ENCODE peak calls at places on chromosomes 5 and 9, in eight cellular contexts. One of them, this sample, is unnamed.

GRCh38 chr9:87950765-87951488 is 23.4 kb downstream of the CDK20 start:
- DNase-seq in GM12891: no peak
- DNase-seq in transverse colon: no peak
- DNase-seq in A172: peak
- DNase-seq in activated T-cell treated with anti-CD3 and anti-CD28 coated beads for 1 hour: no peak
- DNase-seq in stimulated activated naive CD8-positive, alpha-beta T cell treated with anti-CD3 and anti-CD28 coated beads, Interleukin-15, Interleukin-2, amounts not matched to agents 100 U/mL and 50 U/mL, for 24 hours: no peak
- DNase-seq in SK-N-SH: peak
- DNase-seq in stimulated activated CD8-positive, alpha-beta memory T cell treated with anti-CD3 and anti-CD28 coated beads, Interleukin-7, amount 100 ng/mL, for 1 hour: no peak
- DNase-seq in this sample: peak

GRCh38 chr5:149496166-149496565 is 55.1 kb downstream of the CSNK1A1 start:
- DNase-seq in stimulated activated naive CD8-positive, alpha-beta T cell treated with anti-CD3 and anti-CD28 coated beads, Interleukin-15, Interleukin-2, amounts not matched to agents 100 U/mL and 50 U/mL, for 24 hours: no peak
- DNase-seq in stimulated activated CD8-positive, alpha-beta memory T cell treated with anti-CD3 and anti-CD28 coated beads, Interleukin-7, amount 100 ng/mL, for 1 hour: no peak
- DNase-seq in SK-N-SH: no peak
- DNase-seq in activated T-cell treated with anti-CD3 and anti-CD28 coated beads for 1 hour: no peak
- DNase-seq in A172: no peak
- DNase-seq in GM12891: no peak
- DNase-seq in transverse colon: no peak
- DNase-seq in this sample: no peak

GRCh38 chr9:89662718-89663246 is 58.0 kb downstream of the GADD45G start:
- DNase-seq in stimulated activated naive CD8-positive, alpha-beta T cell treated with anti-CD3 and anti-CD28 coated beads, Interleukin-15, Interleukin-2, amounts not matched to agents 100 U/mL and 50 U/mL, for 24 hours: no peak
- DNase-seq in SK-N-SH: no peak
- DNase-seq in A172: no peak
- DNase-seq in GM12891: no peak
- DNase-seq in activated T-cell treated with anti-CD3 and anti-CD28 coated beads for 1 hour: no peak
- DNase-seq in transverse colon: no peak
- DNase-seq in stimulated activated CD8-positive, alpha-beta memory T cell treated with anti-CD3 and anti-CD28 coated beads, Interleukin-7, amount 100 ng/mL, for 1 hour: no peak
- DNase-seq in this sample: no peak

GRCh38 chr5:16412556-16412955 is 53.0 kb downstream of the ZNF622 start:
- DNase-seq in activated T-cell treated with anti-CD3 and anti-CD28 coated beads for 1 hour: no peak
- DNase-seq in stimulated activated naive CD8-positive, alpha-beta T cell treated with anti-CD3 and anti-CD28 coated beads, Interleukin-15, Interleukin-2, amounts not matched to agents 100 U/mL and 50 U/mL, for 24 hours: no peak
- DNase-seq in A172: no peak
- DNase-seq in SK-N-SH: no peak
- DNase-seq in stimulated activated CD8-positive, alpha-beta memory T cell treated with anti-CD3 and anti-CD28 coated beads, Interleukin-7, amount 100 ng/mL, for 1 hour: no peak
- DNase-seq in transverse colon: no peak
- DNase-seq in GM12891: no peak
- DNase-seq in this sample: no peak

GRCh38 chr9:91714020-91714721 is 235.9 kb downstream of the ROR2 start:
- DNase-seq in stimulated activated naive CD8-positive, alpha-beta T cell treated with anti-CD3 and anti-CD28 coated beads, Interleukin-15, Interleukin-2, amounts not matched to agents 100 U/mL and 50 U/mL, for 24 hours: peak
- DNase-seq in SK-N-SH: peak
- DNase-seq in transverse colon: peak
- DNase-seq in activated T-cell treated with anti-CD3 and anti-CD28 coated beads for 1 hour: no peak
- DNase-seq in GM12891: no peak
- DNase-seq in A172: peak
- DNase-seq in stimulated activated CD8-positive, alpha-beta memory T cell treated with anti-CD3 and anti-CD28 coated beads, Interleukin-7, amount 100 ng/mL, for 1 hour: no peak
- DNase-seq in this sample: peak

GRCh38 chr9:110752766-110753165 is 84.2 kb downstream of the MUSK start:
- DNase-seq in stimulated activated CD8-positive, alpha-beta memory T cell treated with anti-CD3 and anti-CD28 coated beads, Interleukin-7, amount 100 ng/mL, for 1 hour: no peak
- DNase-seq in stimulated activated naive CD8-positive, alpha-beta T cell treated with anti-CD3 and anti-CD28 coated beads, Interleukin-15, Interleukin-2, amounts not matched to agents 100 U/mL and 50 U/mL, for 24 hours: no peak
- DNase-seq in A172: peak
- DNase-seq in GM12891: no peak
- DNase-seq in activated T-cell treated with anti-CD3 and anti-CD28 coated beads for 1 hour: no peak
- DNase-seq in transverse colon: no peak
- DNase-seq in SK-N-SH: no peak
- DNase-seq in this sample: peak

GRCh38 chr5:40436535-40437237 is 243.0 kb upstream of the PTGER4 start:
- DNase-seq in stimulated activated CD8-positive, alpha-beta memory T cell treated with anti-CD3 and anti-CD28 coated beads, Interleukin-7, amount 100 ng/mL, for 1 hour: no peak
- DNase-seq in transverse colon: no peak
- DNase-seq in SK-N-SH: no peak
- DNase-seq in GM12891: no peak
- DNase-seq in stimulated activated naive CD8-positive, alpha-beta T cell treated with anti-CD3 and anti-CD28 coated beads, Interleukin-15, Interleukin-2, amounts not matched to agents 100 U/mL and 50 U/mL, for 24 hours: peak
- DNase-seq in activated T-cell treated with anti-CD3 and anti-CD28 coated beads for 1 hour: peak
- DNase-seq in A172: no peak
- DNase-seq in this sample: no peak

GRCh38 chr5:178576591-178577351 is 13.4 kb downstream of the COL23A1 start:
- DNase-seq in A172: no peak
- DNase-seq in GM12891: no peak
- DNase-seq in stimulated activated naive CD8-positive, alpha-beta T cell treated with anti-CD3 and anti-CD28 coated beads, Interleukin-15, Interleukin-2, amounts not matched to agents 100 U/mL and 50 U/mL, for 24 hours: no peak
- DNase-seq in stimulated activated CD8-positive, alpha-beta memory T cell treated with anti-CD3 and anti-CD28 coated beads, Interleukin-7, amount 100 ng/mL, for 1 hour: no peak
- DNase-seq in transverse colon: no peak
- DNase-seq in activated T-cell treated with anti-CD3 and anti-CD28 coated beads for 1 hour: no peak
- DNase-seq in SK-N-SH: no peak
- DNase-seq in this sample: no peak

GRCh38 chr5:75965292-75965691 is 117.9 kb upstream of the SV2C start:
- DNase-seq in SK-N-SH: no peak
- DNase-seq in A172: no peak
- DNase-seq in stimulated activated CD8-positive, alpha-beta memory T cell treated with anti-CD3 and anti-CD28 coated beads, Interleukin-7, amount 100 ng/mL, for 1 hour: no peak
- DNase-seq in activated T-cell treated with anti-CD3 and anti-CD28 coated beads for 1 hour: no peak
- DNase-seq in transverse colon: no peak
- DNase-seq in GM12891: no peak
- DNase-seq in stimulated activated naive CD8-positive, alpha-beta T cell treated with anti-CD3 and anti-CD28 coated beads, Interleukin-15, Interleukin-2, amounts not matched to agents 100 U/mL and 50 U/mL, for 24 hours: no peak
- DNase-seq in this sample: no peak

GRCh38 chr5:151454166-151454565 is 6.8 kb downstream of the SLC36A1 start:
- DNase-seq in A172: no peak
- DNase-seq in SK-N-SH: no peak
- DNase-seq in stimulated activated naive CD8-positive, alpha-beta T cell treated with anti-CD3 and anti-CD28 coated beads, Interleukin-15, Interleukin-2, amounts not matched to agents 100 U/mL and 50 U/mL, for 24 hours: no peak
- DNase-seq in transverse colon: peak
- DNase-seq in activated T-cell treated with anti-CD3 and anti-CD28 coated beads for 1 hour: no peak
- DNase-seq in stimulated activated CD8-positive, alpha-beta memory T cell treated with anti-CD3 and anti-CD28 coated beads, Interleukin-7, amount 100 ng/mL, for 1 hour: no peak
- DNase-seq in GM12891: no peak
- DNase-seq in this sample: no peak

GRCh38 chr9:132146015-132146414 is 15.8 kb upstream of the NTNG2 start:
- DNase-seq in stimulated activated naive CD8-positive, alpha-beta T cell treated with anti-CD3 and anti-CD28 coated beads, Interleukin-15, Interleukin-2, amounts not matched to agents 100 U/mL and 50 U/mL, for 24 hours: no peak
- DNase-seq in activated T-cell treated with anti-CD3 and anti-CD28 coated beads for 1 hour: no peak
- DNase-seq in A172: no peak
- DNase-seq in stimulated activated CD8-positive, alpha-beta memory T cell treated with anti-CD3 and anti-CD28 coated beads, Interleukin-7, amount 100 ng/mL, for 1 hour: no peak
- DNase-seq in GM12891: no peak
- DNase-seq in transverse colon: no peak
- DNase-seq in SK-N-SH: no peak
- DNase-seq in this sample: no peak

GRCh38 chr9:131112374-131113159 is 12.8 kb upstream of the NUP214 start:
- DNase-seq in stimulated activated naive CD8-positive, alpha-beta T cell treated with anti-CD3 and anti-CD28 coated beads, Interleukin-15, Interleukin-2, amounts not matched to agents 100 U/mL and 50 U/mL, for 24 hours: no peak
- DNase-seq in SK-N-SH: no peak
- DNase-seq in stimulated activated CD8-positive, alpha-beta memory T cell treated with anti-CD3 and anti-CD28 coated beads, Interleukin-7, amount 100 ng/mL, for 1 hour: no peak
- DNase-seq in GM12891: peak
- DNase-seq in activated T-cell treated with anti-CD3 and anti-CD28 coated beads for 1 hour: no peak
- DNase-seq in A172: no peak
- DNase-seq in transverse colon: no peak
- DNase-seq in this sample: no peak

GRCh38 chr9:34576943-34577634 is 12.4 kb downstream of the CNTFR start:
- DNase-seq in stimulated activated CD8-positive, alpha-beta memory T cell treated with anti-CD3 and anti-CD28 coated beads, Interleukin-7, amount 100 ng/mL, for 1 hour: no peak
- DNase-seq in A172: no peak
- DNase-seq in activated T-cell treated with anti-CD3 and anti-CD28 coated beads for 1 hour: no peak
- DNase-seq in stimulated activated naive CD8-positive, alpha-beta T cell treated with anti-CD3 and anti-CD28 coated beads, Interleukin-15, Interleukin-2, amounts not matched to agents 100 U/mL and 50 U/mL, for 24 hours: no peak
- DNase-seq in transverse colon: no peak
- DNase-seq in GM12891: no peak
- DNase-seq in SK-N-SH: peak
- DNase-seq in this sample: no peak

GRCh38 chr5:132294728-132295504 is 722 bp downstream of the SLC22A4 start:
- DNase-seq in A172: peak
- DNase-seq in activated T-cell treated with anti-CD3 and anti-CD28 coated beads for 1 hour: peak
- DNase-seq in transverse colon: peak
- DNase-seq in stimulated activated naive CD8-positive, alpha-beta T cell treated with anti-CD3 and anti-CD28 coated beads, Interleukin-15, Interleukin-2, amounts not matched to agents 100 U/mL and 50 U/mL, for 24 hours: peak
- DNase-seq in stimulated activated CD8-positive, alpha-beta memory T cell treated with anti-CD3 and anti-CD28 coated beads, Interleukin-7, amount 100 ng/mL, for 1 hour: peak
- DNase-seq in GM12891: no peak
- DNase-seq in SK-N-SH: no peak
- DNase-seq in this sample: peak

GRCh38 chr5:142201471-142201887 is 92.9 kb downstream of the NDFIP1 start:
- DNase-seq in SK-N-SH: no peak
- DNase-seq in stimulated activated naive CD8-positive, alpha-beta T cell treated with anti-CD3 and anti-CD28 coated beads, Interleukin-15, Interleukin-2, amounts not matched to agents 100 U/mL and 50 U/mL, for 24 hours: no peak
- DNase-seq in transverse colon: no peak
- DNase-seq in GM12891: no peak
- DNase-seq in stimulated activated CD8-positive, alpha-beta memory T cell treated with anti-CD3 and anti-CD28 coated beads, Interleukin-7, amount 100 ng/mL, for 1 hour: no peak
- DNase-seq in A172: peak
- DNase-seq in activated T-cell treated with anti-CD3 and anti-CD28 coated beads for 1 hour: no peak
- DNase-seq in this sample: peak

GRCh38 chr5:171774418-171774817 is 11.2 kb upstream of the SMIM23 start:
- DNase-seq in transverse colon: no peak
- DNase-seq in A172: no peak
- DNase-seq in activated T-cell treated with anti-CD3 and anti-CD28 coated beads for 1 hour: no peak
- DNase-seq in stimulated activated naive CD8-positive, alpha-beta T cell treated with anti-CD3 and anti-CD28 coated beads, Interleukin-15, Interleukin-2, amounts not matched to agents 100 U/mL and 50 U/mL, for 24 hours: no peak
- DNase-seq in stimulated activated CD8-positive, alpha-beta memory T cell treated with anti-CD3 and anti-CD28 coated beads, Interleukin-7, amount 100 ng/mL, for 1 hour: no peak
- DNase-seq in GM12891: no peak
- DNase-seq in SK-N-SH: no peak
- DNase-seq in this sample: no peak

GRCh38 chr9:28970241-28970654 is 1397.0 kb upstream of the C9orf72 start:
- DNase-seq in stimulated activated CD8-positive, alpha-beta memory T cell treated with anti-CD3 and anti-CD28 coated beads, Interleukin-7, amount 100 ng/mL, for 1 hour: no peak
- DNase-seq in SK-N-SH: no peak
- DNase-seq in A172: no peak
- DNase-seq in activated T-cell treated with anti-CD3 and anti-CD28 coated beads for 1 hour: no peak
- DNase-seq in stimulated activated naive CD8-positive, alpha-beta T cell treated with anti-CD3 and anti-CD28 coated beads, Interleukin-15, Interleukin-2, amounts not matched to agents 100 U/mL and 50 U/mL, for 24 hours: no peak
- DNase-seq in transverse colon: no peak
- DNase-seq in GM12891: no peak
- DNase-seq in this sample: no peak

GRCh38 chr5:7397005-7397546 is 1.1 kb downstream of the ADCY2 start:
- DNase-seq in activated T-cell treated with anti-CD3 and anti-CD28 coated beads for 1 hour: no peak
- DNase-seq in stimulated activated naive CD8-positive, alpha-beta T cell treated with anti-CD3 and anti-CD28 coated beads, Interleukin-15, Interleukin-2, amounts not matched to agents 100 U/mL and 50 U/mL, for 24 hours: no peak
- DNase-seq in A172: no peak
- DNase-seq in GM12891: no peak
- DNase-seq in transverse colon: no peak
- DNase-seq in SK-N-SH: no peak
- DNase-seq in stimulated activated CD8-positive, alpha-beta memory T cell treated with anti-CD3 and anti-CD28 coated beads, Interleukin-7, amount 100 ng/mL, for 1 hour: no peak
- DNase-seq in this sample: no peak

GRCh38 chr9:127717766-127718165 is 1.9 kb downstream of the TTC16 start:
- DNase-seq in transverse colon: no peak
- DNase-seq in A172: no peak
- DNase-seq in stimulated activated naive CD8-positive, alpha-beta T cell treated with anti-CD3 and anti-CD28 coated beads, Interleukin-15, Interleukin-2, amounts not matched to agents 100 U/mL and 50 U/mL, for 24 hours: no peak
- DNase-seq in GM12891: no peak
- DNase-seq in SK-N-SH: no peak
- DNase-seq in activated T-cell treated with anti-CD3 and anti-CD28 coated beads for 1 hour: no peak
- DNase-seq in stimulated activated CD8-positive, alpha-beta memory T cell treated with anti-CD3 and anti-CD28 coated beads, Interleukin-7, amount 100 ng/mL, for 1 hour: no peak
- DNase-seq in this sample: no peak

GRCh38 chr5:106321242-106321641 is 1349.5 kb downstream of the EFNA5 start:
- DNase-seq in activated T-cell treated with anti-CD3 and anti-CD28 coated beads for 1 hour: no peak
- DNase-seq in stimulated activated CD8-positive, alpha-beta memory T cell treated with anti-CD3 and anti-CD28 coated beads, Interleukin-7, amount 100 ng/mL, for 1 hour: no peak
- DNase-seq in stimulated activated naive CD8-positive, alpha-beta T cell treated with anti-CD3 and anti-CD28 coated beads, Interleukin-15, Interleukin-2, amounts not matched to agents 100 U/mL and 50 U/mL, for 24 hours: no peak
- DNase-seq in A172: peak
- DNase-seq in GM12891: no peak
- DNase-seq in SK-N-SH: no peak
- DNase-seq in transverse colon: no peak
- DNase-seq in this sample: peak

GRCh38 chr5:142215915-142216681 is 107.5 kb downstream of the NDFIP1 start:
- DNase-seq in activated T-cell treated with anti-CD3 and anti-CD28 coated beads for 1 hour: no peak
- DNase-seq in stimulated activated naive CD8-positive, alpha-beta T cell treated with anti-CD3 and anti-CD28 coated beads, Interleukin-15, Interleukin-2, amounts not matched to agents 100 U/mL and 50 U/mL, for 24 hours: no peak
- DNase-seq in A172: peak
- DNase-seq in SK-N-SH: no peak
- DNase-seq in GM12891: no peak
- DNase-seq in transverse colon: peak
- DNase-seq in stimulated activated CD8-positive, alpha-beta memory T cell treated with anti-CD3 and anti-CD28 coated beads, Interleukin-7, amount 100 ng/mL, for 1 hour: no peak
- DNase-seq in this sample: peak

GRCh38 chr5:169767938-169768337 is 130.9 kb downstream of the DOCK2 start:
- DNase-seq in stimulated activated CD8-positive, alpha-beta memory T cell treated with anti-CD3 and anti-CD28 coated beads, Interleukin-7, amount 100 ng/mL, for 1 hour: no peak
- DNase-seq in activated T-cell treated with anti-CD3 and anti-CD28 coated beads for 1 hour: no peak
- DNase-seq in GM12891: no peak
- DNase-seq in transverse colon: no peak
- DNase-seq in SK-N-SH: peak
- DNase-seq in stimulated activated naive CD8-positive, alpha-beta T cell treated with anti-CD3 and anti-CD28 coated beads, Interleukin-15, Interleukin-2, amounts not matched to agents 100 U/mL and 50 U/mL, for 24 hours: no peak
- DNase-seq in A172: no peak
- DNase-seq in this sample: no peak

GRCh38 chr9:86667307-86667706 is 280.0 kb downstream of the GAS1 start:
- DNase-seq in SK-N-SH: no peak
- DNase-seq in GM12891: no peak
- DNase-seq in stimulated activated CD8-positive, alpha-beta memory T cell treated with anti-CD3 and anti-CD28 coated beads, Interleukin-7, amount 100 ng/mL, for 1 hour: no peak
- DNase-seq in transverse colon: no peak
- DNase-seq in activated T-cell treated with anti-CD3 and anti-CD28 coated beads for 1 hour: no peak
- DNase-seq in stimulated activated naive CD8-positive, alpha-beta T cell treated with anti-CD3 and anti-CD28 coated beads, Interleukin-15, Interleukin-2, amounts not matched to agents 100 U/mL and 50 U/mL, for 24 hours: peak
- DNase-seq in A172: peak
- DNase-seq in this sample: no peak

GRCh38 chr5:76691470-76692273 is 24.3 kb upstream of the F2R start:
- DNase-seq in stimulated activated CD8-positive, alpha-beta memory T cell treated with anti-CD3 and anti-CD28 coated beads, Interleukin-7, amount 100 ng/mL, for 1 hour: no peak
- DNase-seq in GM12891: no peak
- DNase-seq in stimulated activated naive CD8-positive, alpha-beta T cell treated with anti-CD3 and anti-CD28 coated beads, Interleukin-15, Interleukin-2, amounts not matched to agents 100 U/mL and 50 U/mL, for 24 hours: no peak
- DNase-seq in A172: peak
- DNase-seq in SK-N-SH: no peak
- DNase-seq in transverse colon: no peak
- DNase-seq in activated T-cell treated with anti-CD3 and anti-CD28 coated beads for 1 hour: no peak
- DNase-seq in this sample: peak

GRCh38 chr5:40680741-40681350 is 1.1 kb downstream of the PTGER4 start:
- DNase-seq in A172: no peak
- DNase-seq in GM12891: peak
- DNase-seq in transverse colon: peak
- DNase-seq in stimulated activated naive CD8-positive, alpha-beta T cell treated with anti-CD3 and anti-CD28 coated beads, Interleukin-15, Interleukin-2, amounts not matched to agents 100 U/mL and 50 U/mL, for 24 hours: peak
- DNase-seq in activated T-cell treated with anti-CD3 and anti-CD28 coated beads for 1 hour: peak
- DNase-seq in stimulated activated CD8-positive, alpha-beta memory T cell treated with anti-CD3 and anti-CD28 coated beads, Interleukin-7, amount 100 ng/mL, for 1 hour: peak
- DNase-seq in SK-N-SH: peak
- DNase-seq in this sample: no peak

GRCh38 chr9:120926397-120926928 is at the start of gene TRAF1:
- DNase-seq in stimulated activated naive CD8-positive, alpha-beta T cell treated with anti-CD3 and anti-CD28 coated beads, Interleukin-15, Interleukin-2, amounts not matched to agents 100 U/mL and 50 U/mL, for 24 hours: peak
- DNase-seq in stimulated activated CD8-positive, alpha-beta memory T cell treated with anti-CD3 and anti-CD28 coated beads, Interleukin-7, amount 100 ng/mL, for 1 hour: no peak
- DNase-seq in A172: peak
- DNase-seq in transverse colon: no peak
- DNase-seq in GM12891: no peak
- DNase-seq in activated T-cell treated with anti-CD3 and anti-CD28 coated beads for 1 hour: peak
- DNase-seq in SK-N-SH: no peak
- DNase-seq in this sample: no peak

GRCh38 chr5:37720550-37720952 is 119.3 kb downstream of the GDNF start:
- DNase-seq in activated T-cell treated with anti-CD3 and anti-CD28 coated beads for 1 hour: no peak
- DNase-seq in transverse colon: no peak
- DNase-seq in SK-N-SH: peak
- DNase-seq in A172: no peak
- DNase-seq in stimulated activated CD8-positive, alpha-beta memory T cell treated with anti-CD3 and anti-CD28 coated beads, Interleukin-7, amount 100 ng/mL, for 1 hour: no peak
- DNase-seq in stimulated activated naive CD8-positive, alpha-beta T cell treated with anti-CD3 and anti-CD28 coated beads, Interleukin-15, Interleukin-2, amounts not matched to agents 100 U/mL and 50 U/mL, for 24 hours: no peak
- DNase-seq in GM12891: no peak
- DNase-seq in this sample: no peak

GRCh38 chr9:138120511-138121437 is 243.2 kb downstream of the CACNA1B start:
- DNase-seq in stimulated activated naive CD8-positive, alpha-beta T cell treated with anti-CD3 and anti-CD28 coated beads, Interleukin-15, Interleukin-2, amounts not matched to agents 100 U/mL and 50 U/mL, for 24 hours: no peak
- DNase-seq in SK-N-SH: no peak
- DNase-seq in stimulated activated CD8-positive, alpha-beta memory T cell treated with anti-CD3 and anti-CD28 coated beads, Interleukin-7, amount 100 ng/mL, for 1 hour: no peak
- DNase-seq in transverse colon: no peak
- DNase-seq in activated T-cell treated with anti-CD3 and anti-CD28 coated beads for 1 hour: no peak
- DNase-seq in A172: no peak
- DNase-seq in GM12891: no peak
- DNase-seq in this sample: no peak

GRCh38 chr5:55600536-55601208 is 65.9 kb upstream of the PLPP1 start:
- DNase-seq in SK-N-SH: peak
- DNase-seq in transverse colon: no peak
- DNase-seq in activated T-cell treated with anti-CD3 and anti-CD28 coated beads for 1 hour: no peak
- DNase-seq in stimulated activated CD8-positive, alpha-beta memory T cell treated with anti-CD3 and anti-CD28 coated beads, Interleukin-7, amount 100 ng/mL, for 1 hour: no peak
- DNase-seq in stimulated activated naive CD8-positive, alpha-beta T cell treated with anti-CD3 and anti-CD28 coated beads, Interleukin-15, Interleukin-2, amounts not matched to agents 100 U/mL and 50 U/mL, for 24 hours: no peak
- DNase-seq in A172: peak
- DNase-seq in GM12891: peak
- DNase-seq in this sample: peak

GRCh38 chr5:160770718-160771117 is 81.3 kb downstream of the ATP10B start:
- DNase-seq in GM12891: no peak
- DNase-seq in transverse colon: no peak
- DNase-seq in stimulated activated naive CD8-positive, alpha-beta T cell treated with anti-CD3 and anti-CD28 coated beads, Interleukin-15, Interleukin-2, amounts not matched to agents 100 U/mL and 50 U/mL, for 24 hours: no peak
- DNase-seq in stimulated activated CD8-positive, alpha-beta memory T cell treated with anti-CD3 and anti-CD28 coated beads, Interleukin-7, amount 100 ng/mL, for 1 hour: no peak
- DNase-seq in activated T-cell treated with anti-CD3 and anti-CD28 coated beads for 1 hour: no peak
- DNase-seq in SK-N-SH: no peak
- DNase-seq in A172: no peak
- DNase-seq in this sample: no peak

GRCh38 chr5:17880869-17881268 is 246.6 kb downstream of the TAF11L14 start:
- DNase-seq in activated T-cell treated with anti-CD3 and anti-CD28 coated beads for 1 hour: no peak
- DNase-seq in stimulated activated naive CD8-positive, alpha-beta T cell treated with anti-CD3 and anti-CD28 coated beads, Interleukin-15, Interleukin-2, amounts not matched to agents 100 U/mL and 50 U/mL, for 24 hours: no peak
- DNase-seq in stimulated activated CD8-positive, alpha-beta memory T cell treated with anti-CD3 and anti-CD28 coated beads, Interleukin-7, amount 100 ng/mL, for 1 hour: no peak
- DNase-seq in transverse colon: no peak
- DNase-seq in A172: no peak
- DNase-seq in SK-N-SH: no peak
- DNase-seq in GM12891: no peak
- DNase-seq in this sample: no peak